ENCODE peak calls at places on chromosomes 11 and 22, in six cellular contexts. W is stimulated activated CD8-positive, alpha-beta memory T cell treated with anti-CD3 and anti-CD28 coated beads, Interleukin-2, amount 100 ng/mL, for 48 hours; L is HFFc6; M is esophagus muscularis mucosa; Y is endodermal cell; Q is AG08396. C is an unnamed sample.

GRCh38 chr11:117840881-117841581 is 16.5 kb upstream of the FXYD2 start:
- DNase-seq in W (no peak), M (no peak), L (no peak), Y (no peak), Q (no peak), C (no peak)

GRCh38 chr11:131977854-131978253 is 607.4 kb downstream of the NTM start:
- DNase-seq in Q (peak; percentile 56), M (no peak), Y (peak; percentile 65), L (peak; percentile 66), W (no peak), C (no peak)

GRCh38 chr11:5129457-5129877 is 8.7 kb downstream of the OR52A5 start:
- DNase-seq in M (no peak), Q (peak; percentile 8), L (peak; percentile 4), Y (no peak), W (no peak), C (no peak)

GRCh38 chr11:129314381-129314780 is 61.3 kb upstream of the BARX2 start:
- DNase-seq in Q (no peak), L (no peak), W (no peak), Y (no peak), M (no peak), C (no peak)

GRCh38 chr22:39266398-39267030 is 21.7 kb upstream of the PDGFB start:
- DNase-seq in Y (no peak), W (peak; percentile 40), M (no peak), L (peak; percentile 13), Q (no peak), C (peak; percentile 35)

GRCh38 chr22:30265851-30266444 is 703 bp downstream of the OSM start:
- DNase-seq in Y (peak; percentile 67), W (peak; percentile 84), M (no peak), L (no peak), Q (no peak), C (peak; percentile 80)

GRCh38 chr11:71253794-71254193 is 1.4 kb upstream of the SHANK2 start:
- DNase-seq in M (no peak), W (no peak), Y (no peak), Q (no peak), L (no peak), C (no peak)

GRCh38 chr11:68370211-68371111 is 58.1 kb downstream of the LRP5 start:
- DNase-seq in Y (no peak), L (no peak), M (no peak), Q (no peak), W (no peak), C (no peak)

GRCh38 chr11:2587976-2588748 is 111.6 kb downstream of the KCNQ1OT1 start:
- DNase-seq in M (peak; percentile 68), Y (no peak), L (no peak), Q (no peak), W (no peak), C (no peak)

GRCh38 chr11:77252555-77253270 is 48.8 kb downstream of the GDPD4 start:
- DNase-seq in Q (no peak), Y (no peak), W (no peak), L (no peak), M (no peak), C (no peak)

GRCh38 chr11:135069884-135070283 is 657.8 kb upstream of the B3GAT1 start:
- DNase-seq in Y (no peak), Q (peak; percentile 20), M (no peak), W (no peak), L (peak; percentile 18), C (no peak)

GRCh38 chr22:23306438-23306921 is 126.2 kb downstream of the BCR start:
- DNase-seq in L (peak; percentile 52), M (peak; percentile 39), W (no peak), Y (no peak), Q (peak; percentile 50), C (no peak)

GRCh38 chr11:655036-655726 is 18.1 kb downstream of the DRD4 start:
- DNase-seq in Y (no peak), W (no peak), Q (no peak), L (no peak), M (no peak), C (no peak)

GRCh38 chr11:64080390-64080789 is 44.7 kb downstream of the FLRT1 start:
- DNase-seq in Y (no peak), M (no peak), Q (no peak), W (no peak), L (no peak), C (no peak)

GRCh38 chr22:42357634-42358296 is 74.4 kb downstream of the NFAM1 start:
- DNase-seq in Y (no peak), M (no peak), W (no peak), L (no peak), Q (no peak), C (no peak)

GRCh38 chr11:130677486-130678153 is 229.2 kb downstream of the ADAMTS15 start:
- DNase-seq in M (peak; percentile 90), L (peak; percentile 89), W (no peak), Y (peak; percentile 80), Q (peak; percentile 74), C (no peak)

GRCh38 chr22:45310331-45311032 is 748 bp downstream of the FAM118A start:
- DNase-seq in Q (no peak), W (no peak), L (no peak), Y (peak; percentile 64), M (no peak), C (no peak)

GRCh38 chr11:7514099-7514725 is 413 bp downstream of the PPFIBP2 start:
- DNase-seq in Q (peak; percentile 28), W (no peak), Y (no peak), M (no peak), L (no peak), C (no peak)

GRCh38 chr22:37175414-37176144 is 12.5 kb downstream of the C1QTNF6 start:
- DNase-seq in L (no peak), Y (peak; percentile 34), M (no peak), Q (no peak), W (no peak), C (no peak)

GRCh38 chr11:62574363-62575057 is 819 bp upstream of the EEF1G start:
- DNase-seq in Q (peak; percentile 36), M (no peak), W (no peak), L (no peak), Y (peak; percentile 54), C (no peak)

GRCh38 chr11:16195659-16196058 is 160.7 kb downstream of the SOX6 start:
- DNase-seq in W (no peak), M (no peak), Q (peak; percentile 38), Y (no peak), L (peak; percentile 66), C (no peak)

GRCh38 chr11:110478410-110478809 is 48.7 kb downstream of the FDX1 start:
- DNase-seq in W (no peak), Q (no peak), M (no peak), Y (peak; percentile 92), L (no peak), C (no peak)